ENCODE peak calls at places on chromosomes 13 and 19, in six cellular contexts. D is esophagus squamous epithelium, H is PC-3, M is endothelial cell of umbilical vein, K is H1, R is adrenal gland. S is an unnamed sample.

GRCh38 chr19:18428837-18429674 is 8.9 kb downstream of the ISYNA1 start:
- DNase-seq in D (no peak), H (no peak), M (peak; percentile 80), K (no peak), R (peak; percentile 94), S (peak; percentile 82)

GRCh38 chr13:20351279-20352022 is 119.3 kb upstream of the GJB6 start:
- DNase-seq in D (no peak), H (peak; percentile 90), M (no peak), K (no peak), R (no peak), S (no peak)

GRCh38 chr13:109900723-109901122 is 114.3 kb upstream of the IRS2 start:
- DNase-seq in D (no peak), H (no peak), M (no peak), K (no peak), R (no peak), S (no peak)

GRCh38 chr13:109740121-109740520 is 46.3 kb downstream of the IRS2 start:
- DNase-seq in D (no peak), H (no peak), M (no peak), K (no peak), R (peak; percentile 68), S (no peak)

GRCh38 chr13:101258071-101258470 is 158.2 kb downstream of the NALCN start:
- DNase-seq in D (no peak), H (peak; percentile 90), M (peak; percentile 84), K (no peak), R (no peak), S (peak; percentile 11)

GRCh38 chr13:21676611-21677021 is 5.7 kb downstream of the FGF9 start:
- DNase-seq in D (no peak), H (no peak), M (no peak), K (no peak), R (peak; percentile 62), S (peak; percentile 62)

GRCh38 chr19:3507371-3508120 is 1.4 kb downstream of the FZR1 start:
- DNase-seq in D (no peak), H (peak; percentile 6), M (peak; percentile 11), K (no peak), R (peak; percentile 77), S (no peak)

GRCh38 chr19:39413903-39414608 is 1.6 kb downstream of the PLEKHG2 start:
- DNase-seq in D (no peak), H (no peak), M (peak; percentile 53), K (no peak), R (no peak), S (no peak)

GRCh38 chr19:47094557-47095517 is 18.7 kb downstream of the ZC3H4 start:
- DNase-seq in D (no peak), H (no peak), M (no peak), K (no peak), R (no peak), S (no peak)

GRCh38 chr19:12611361-12611699 is 610 bp downstream of the ZNF791 start:
- DNase-seq in D (peak; percentile 3), H (peak; percentile 81), M (peak; percentile 74), K (no peak), R (peak; percentile 90), S (peak; percentile 79)

GRCh38 chr13:89061821-89062220 is 1390.7 kb downstream of the SLITRK5 start:
- DNase-seq in D (no peak), H (peak; percentile 12), M (no peak), K (no peak), R (no peak), S (no peak)

DNA sequence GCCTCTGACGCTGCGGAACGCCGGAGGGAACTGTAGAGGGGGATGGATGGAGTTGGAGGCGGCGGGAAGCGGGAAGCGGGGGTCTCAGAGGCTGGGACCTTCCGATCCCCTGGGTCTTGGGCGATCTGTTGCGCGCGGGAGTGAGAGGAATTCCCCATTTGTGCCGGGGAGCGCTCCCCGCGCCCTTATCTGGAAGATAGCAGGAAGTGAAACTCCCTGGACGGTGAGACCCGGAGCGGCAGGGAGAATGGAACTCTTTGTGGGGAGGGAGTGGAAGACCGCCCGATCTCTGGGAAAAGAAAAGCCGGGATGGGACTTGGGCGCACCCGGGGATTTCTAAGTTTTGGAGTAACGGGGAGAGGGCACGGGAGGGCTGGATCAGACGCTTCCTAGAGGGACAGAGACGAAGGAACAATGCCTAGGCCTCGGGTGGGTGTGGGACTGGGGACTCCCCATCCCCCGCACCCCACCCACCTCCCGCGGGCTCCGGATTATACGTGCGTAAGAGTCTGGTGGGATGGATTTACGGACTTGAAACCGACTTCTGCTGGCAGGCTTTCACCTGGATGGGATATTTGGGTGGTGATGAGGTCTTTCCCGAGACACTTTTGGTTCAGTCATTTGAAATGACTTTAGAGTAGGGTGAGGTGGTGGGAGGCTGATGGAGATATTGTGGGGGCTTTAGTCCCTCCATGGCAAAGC is 495 bp downstream of the LSR start:
- DNase-seq in D (no peak), H (no peak), M (no peak), K (no peak), R (peak; percentile 54), S (no peak)
- H3K4me3 ChIP-seq in D (peak overlapping the region; percentile 78), H (peak overlapping the region; percentile 92), M (no peak overlapping the region), K (peak overlapping the region; percentile 54), R (peak overlapping the region; percentile 69), S (peak overlapping the region; percentile 81)

DNA sequence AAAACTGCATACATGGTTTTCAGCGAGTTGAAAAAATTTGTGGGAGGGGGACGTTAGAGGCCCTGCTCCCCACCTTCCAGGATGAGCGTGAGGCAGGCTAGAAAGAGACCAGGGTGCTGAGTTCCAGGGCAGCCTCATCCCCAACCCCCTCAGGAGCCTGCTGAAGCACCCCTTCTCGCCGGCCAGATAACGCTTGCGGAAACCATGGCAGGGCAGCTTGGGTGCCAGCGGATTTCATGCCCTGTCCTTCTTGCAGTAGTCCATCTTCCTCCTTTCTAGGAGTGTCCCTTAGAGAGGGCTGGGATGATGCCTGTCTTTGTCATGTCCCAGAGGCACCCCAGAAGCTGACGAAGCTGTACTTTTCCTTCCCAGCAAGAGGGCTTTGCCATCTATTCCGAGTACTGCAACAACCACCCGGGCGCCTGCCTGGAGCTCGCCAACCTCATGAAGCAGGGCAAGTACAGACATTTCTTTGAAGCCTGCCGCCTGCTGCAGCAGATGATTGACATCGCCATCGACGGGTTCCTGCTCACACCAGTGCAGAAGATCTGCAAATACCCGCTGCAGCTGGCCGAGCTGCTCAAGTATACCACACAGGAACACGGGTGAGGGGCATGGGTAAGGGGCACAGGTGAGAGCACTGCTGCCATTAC is 19.0 kb upstream of the C1QTNF9 start:
- DNase-seq in D (no peak), H (no peak), M (no peak), K (no peak), R (peak; percentile 46), S (no peak)
- H3K4me3 ChIP-seq in D (no peak overlapping the region), H (no peak overlapping the region), M (no peak overlapping the region), K (no peak overlapping the region), R (no peak overlapping the region), S (no peak overlapping the region)

GRCh38 chr19:57867868-57868492 is 18.3 kb downstream of the ZNF587 start:
- DNase-seq in D (no peak), H (no peak), M (no peak), K (no peak), R (no peak), S (no peak)
- H3K4me3 ChIP-seq in D (no peak overlapping the region), H (no peak overlapping the region), M (no peak overlapping the region), K (no peak overlapping the region), R (no peak overlapping the region), S (no peak overlapping the region)

GRCh38 chr19:48398329-48399235 is 5.1 kb downstream of the GRIN2D start:
- DNase-seq in D (no peak), H (peak; percentile 68), M (peak; percentile 74), K (peak; percentile 88), R (peak; percentile 74), S (peak; percentile 93)
- H3K4me3 ChIP-seq in D (peak overlapping the region; percentile 68), H (peak overlapping the region; percentile 64), M (peak overlapping the region; percentile 32), K (peak overlapping the region; percentile 32), R (peak overlapping the region; percentile 52), S (peak overlapping the region; percentile 37)

GRCh38 chr19:621819-622218 is 11.5 kb downstream of the POLRMT start:
- DNase-seq in D (no peak), H (no peak), M (no peak), K (no peak), R (no peak), S (no peak)

GRCh38 chr19:619286-620002 is 13.9 kb downstream of the POLRMT start:
- DNase-seq in D (no peak), H (no peak), M (no peak), K (no peak), R (no peak), S (no peak)

GRCh38 chr19:618247-618619 is 15.1 kb downstream of the POLRMT start:
- DNase-seq in D (no peak), H (no peak), M (no peak), K (no peak), R (no peak), S (no peak)

GRCh38 chr19:618674-619285 is 14.6 kb downstream of the POLRMT start:
- DNase-seq in D (no peak), H (no peak), M (no peak), K (no peak), R (no peak), S (no peak)

GRCh38 chr19:620166-620862 is 13.0 kb downstream of the POLRMT start:
- DNase-seq in D (no peak), H (no peak), M (no peak), K (no peak), R (no peak), S (no peak)
- H3K4me3 ChIP-seq in D (no peak overlapping the region), H (no peak overlapping the region), M (no peak overlapping the region), K (no peak overlapping the region), R (no peak overlapping the region), S (no peak overlapping the region)